ENCODE peak calls at places on chromosomes 6 and 20, in four cellular contexts. H is HepG2, D is H1, I is GM12878. Z is an unnamed sample. For H3K9me3, the result is how much of the 10 kb centered on the place peaks cover.

GRCh38 chr6:21523652-21524051 is 69.9 kb upstream of the SOX4 start:
- DNase-seq in I (no peak), H (no peak), D (no peak), Z (no peak)

GRCh38 chr6:156599977-156600647 is 177.1 kb upstream of the ARID1B start:
- DNase-seq in H (no peak), D (no peak), I (no peak), Z (no peak)

GRCh38 chr6:82217014-82217621 is 30.4 kb downstream of the IBTK start:
- DNase-seq in D (no peak), H (no peak), I (peak), Z (no peak)

GRCh38 chr20:8749986-8750385 is 318.9 kb upstream of the PLCB4 start:
- DNase-seq in H (no peak), I (no peak), D (no peak), Z (no peak)

GRCh38 chr6:18317850-18318249 is 53.5 kb upstream of the DEK start:
- DNase-seq in D (no peak), I (no peak), H (no peak), Z (no peak)

GRCh38 chr6:14743465-14744211 is 502.2 kb upstream of the JARID2 start:
- DNase-seq in H (peak), D (no peak), I (no peak), Z (no peak)

GRCh38 chr6:15250440-15251168 is 4.7 kb downstream of the JARID2 start:
- DNase-seq in I (no peak), D (no peak), H (no peak), Z (no peak)

GRCh38 chr6:130575971-130576370 is 210.2 kb downstream of the TMEM200A start:
- DNase-seq in D (no peak), H (peak), I (peak), Z (no peak)

GRCh38 chr6:36657942-36658544 is 20.5 kb upstream of the CDKN1A start:
- DNase-seq in D (no peak), H (no peak), I (no peak), Z (no peak)

GRCh38 chr6:125067552-125067951 is 86.0 kb upstream of the TPD52L1 start:
- DNase-seq in I (no peak), D (no peak), H (no peak), Z (no peak)

GRCh38 chr6:150314230-150315188 is 54.3 kb upstream of the IYD start:
- DNase-seq in H (no peak), D (no peak), I (no peak), Z (no peak)

GRCh38 chr6:71134929-71135642 is 153.5 kb upstream of the OGFRL1 start:
- DNase-seq in D (no peak), H (peak), I (no peak), Z (no peak)

GRCh38 chr6:20866940-20867630 is 332.8 kb downstream of the CDKAL1 start:
- DNase-seq in I (no peak), D (no peak), H (no peak), Z (no peak)

GRCh38 chr6:107668826-107669474 is 155.2 kb downstream of the SCML4 start:
- DNase-seq in H (no peak), D (no peak), I (peak), Z (no peak)

GRCh38 chr20:25573288-25574251 is 11.8 kb downstream of the NINL start:
- DNase-seq in D (no peak), I (no peak), H (no peak), Z (no peak)

GRCh38 chr6:7629321-7629720 is 39.3 kb downstream of the SNRNP48 start:
- DNase-seq in I (no peak), D (no peak), H (no peak), Z (no peak)

GRCh38 chr6:43938178-43939101 is 168.4 kb downstream of the VEGFA start:
- DNase-seq in I (no peak), H (no peak), D (no peak), Z (no peak)

GRCh38 chr6:159720708-159721107 is 6.6 kb upstream of the WTAP start:
- DNase-seq in H (peak), I (no peak), D (no peak), Z (peak)

GRCh38 chr20:53660078-53660909 is 66.7 kb upstream of the ZNF217 start:
- DNase-seq in I (no peak), D (peak), H (no peak), Z (no peak)

GRCh38 chr6:170172406-170172805 is 118.5 kb downstream of the DLL1 start:
- DNase-seq in I (no peak), H (no peak), D (no peak), Z (no peak)

GRCh38 chr6:43935921-43936320 is 165.9 kb downstream of the VEGFA start:
- DNase-seq in H (no peak), I (no peak), D (no peak), Z (no peak)

GRCh38 chr6:138105880-138106664 is 1.1 kb downstream of the PERP start:
- DNase-seq in H (peak), I (no peak), D (peak), Z (peak)

GRCh38 chr6:170062904-170063220 is 228.0 kb downstream of the DLL1 start:
- DNase-seq in H (no peak), D (no peak), I (no peak), Z (no peak)

GRCh38 chr6:21504790-21505189 is 88.8 kb upstream of the SOX4 start:
- DNase-seq in D (no peak), I (no peak), H (no peak), Z (no peak)

GRCh38 chr20:41599699-41600104 is 18.5 kb downstream of the CHD6 start:
- DNase-seq in H (no peak), I (no peak), D (peak), Z (no peak)

GRCh38 chr20:18314786-18315406 is 26.6 kb downstream of the ZNF133 start:
- DNase-seq in H (no peak), D (no peak), I (no peak), Z (no peak)

GRCh38 chr20:57501461-57502330 is 23.2 kb downstream of the CTCFL start:
- DNase-seq in D (no peak), I (no peak), H (no peak), Z (no peak)

GRCh38 chr6:84652356-84653026 is 111.9 kb downstream of the TBX18 start:
- DNase-seq in D (no peak), H (no peak), I (no peak), Z (no peak)

GRCh38 chr20:38387953-38388352 is 41.7 kb downstream of the LBP start:
- DNase-seq in D (no peak), I (no peak), H (no peak), Z (no peak)

GRCh38 chr6:152595507-152595906 is 41.7 kb downstream of the SYNE1 start:
- DNase-seq in D (no peak), I (no peak), H (peak), Z (no peak)

GRCh38 chr6:154111025-154111424 is 72.0 kb downstream of the OPRM1 start:
- DNase-seq in I (no peak), H (no peak), D (no peak), Z (no peak)

GRCh38 chr6:52522151-52522626 is 54.7 kb downstream of the TRAM2 start:
- DNase-seq in I (no peak), H (no peak), D (no peak), Z (no peak)

GRCh38 chr6:139496654-139497343 is 122.4 kb upstream of the CITED2 start:
- DNase-seq in H (no peak), I (no peak), D (no peak), Z (no peak)

GRCh38 chr6:127539292-127539691 is 20.2 kb upstream of the MTCL3 start:
- DNase-seq in I (no peak), H (no peak), D (no peak), Z (no peak)

GRCh38 chr20:56411759-56412472 is at the start of gene CASS4:
- DNase-seq in D (no peak), H (peak), I (no peak), Z (no peak)

GRCh38 chr6:105515054-105515453 is 112.2 kb upstream of the PREP start:
- DNase-seq in D (no peak), H (no peak), I (no peak), Z (peak)

GRCh38 chr6:129645371-129646139 is 64.4 kb downstream of the ARHGAP18 start:
- DNase-seq in D (no peak), I (no peak), H (peak), Z (no peak)

DNA sequence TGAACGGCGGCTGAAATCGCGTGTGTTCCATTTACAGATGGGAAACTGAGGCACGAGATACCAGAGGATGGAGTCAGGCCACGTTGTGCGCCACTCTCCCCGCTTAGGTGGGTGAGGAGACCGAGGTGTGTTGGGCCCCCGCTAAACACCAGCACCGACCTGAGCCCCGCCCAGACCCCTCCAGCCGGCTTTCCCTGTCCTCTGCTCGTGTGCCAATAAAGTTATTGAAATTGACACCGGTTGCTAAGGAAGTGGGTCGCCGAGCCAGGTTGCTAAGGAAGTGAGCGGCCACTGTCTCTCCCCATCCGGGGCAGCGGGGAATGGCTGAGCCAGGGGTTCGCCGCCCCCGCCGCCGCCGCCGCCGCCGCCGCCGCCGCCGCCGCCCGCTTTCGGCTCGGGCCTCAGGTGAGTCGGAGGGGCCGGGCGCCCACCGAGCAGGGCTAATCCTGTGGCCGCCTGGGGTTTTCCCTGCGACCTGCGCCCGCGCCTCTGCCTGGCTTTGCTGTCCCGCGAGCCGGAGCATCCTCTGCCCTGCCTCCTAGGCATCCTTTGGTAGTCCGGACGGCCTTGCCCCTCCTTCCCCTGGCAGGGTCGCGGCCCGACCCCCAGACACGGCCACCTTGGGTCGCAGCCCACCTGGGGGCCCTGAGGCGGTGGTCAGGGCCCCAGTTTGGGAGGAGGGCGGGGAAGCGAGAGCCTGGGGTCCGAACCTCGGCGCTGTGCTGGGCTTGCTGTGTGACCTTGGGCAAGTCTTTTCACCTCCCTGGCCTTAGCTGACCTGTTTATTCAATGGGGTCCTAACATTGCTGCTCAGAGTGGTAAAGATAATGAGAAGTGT is at the start of gene KIF3B:
- DNase-seq in I (peak), H (peak), D (peak), Z (peak)
- TF ChIP-seq SUZ12 in I (no peak), H (no peak), D (no peak), Z (no peak)

GRCh38 chr6:100453701-100454521 is 10.8 kb downstream of the SIM1 start:
- DNase-seq in H (no peak), I (no peak), D (peak), Z (no peak)
- H3K4me3 ChIP-seq in H (no peak), I (no peak), D (peak), Z (no peak)

DNA sequence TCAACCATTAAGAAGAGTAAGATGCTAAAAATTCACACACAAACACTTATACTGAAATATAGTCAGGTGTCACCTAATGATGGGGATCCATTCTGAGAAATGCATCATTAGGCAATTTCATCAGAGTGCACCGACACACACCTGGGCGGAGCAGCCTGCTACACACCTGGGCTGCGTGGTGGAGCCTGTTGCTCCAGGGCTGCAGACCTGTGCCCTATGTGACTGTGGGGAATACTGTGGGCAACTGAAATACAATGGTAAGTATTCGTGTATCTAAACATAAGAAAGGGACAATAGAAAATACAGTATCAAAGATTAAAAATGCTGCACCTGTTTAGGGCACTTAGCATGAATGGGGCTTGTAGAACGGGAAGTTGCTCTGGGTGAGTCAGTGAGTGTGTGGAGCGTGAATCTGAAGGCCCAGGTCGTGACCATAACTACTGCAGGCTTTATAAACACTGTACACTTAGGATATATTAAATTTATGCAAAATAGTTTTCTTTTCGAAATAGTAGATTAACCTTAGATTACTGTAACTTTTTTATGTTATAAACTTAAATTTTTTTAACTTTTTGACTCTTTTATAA is 124.4 kb upstream of the AFDN start:
- DNase-seq in D (no peak), I (no peak), H (no peak), Z (no peak)
- H3K9me3 ChIP-seq in D (under half), I (under half), H (under half), Z (under half)

DNA sequence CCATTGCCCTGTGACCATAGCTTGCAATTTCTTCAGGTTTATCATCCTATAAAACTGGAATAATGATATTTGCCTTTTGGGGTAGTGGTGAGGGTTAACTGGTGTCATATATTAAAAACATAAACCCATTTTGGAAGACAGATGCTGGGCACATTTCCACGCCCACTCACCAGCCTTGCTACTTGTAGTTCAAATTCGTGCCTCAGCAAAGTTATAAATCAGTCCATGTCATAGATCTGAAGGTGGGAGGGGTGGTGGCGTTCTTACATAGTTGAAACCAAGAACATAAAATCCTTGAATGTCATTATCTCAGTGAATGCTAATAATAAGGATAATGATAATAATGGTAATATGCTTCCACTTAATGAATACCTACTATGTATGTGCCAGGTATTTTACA is 9.4 kb upstream of the ELMO2 start:
- DNase-seq in I (no peak), H (no peak), D (no peak), Z (no peak)
- TF ChIP-seq SUZ12 in I (no peak), H (no peak), D (no peak), Z (no peak)

GRCh38 chr6:134435814-134436280 is 117.9 kb upstream of the SGK1 start:
- DNase-seq in H (no peak), I (no peak), D (no peak), Z (no peak)
- H3K4me3 ChIP-seq in H (no peak), I (peak), D (no peak), Z (no peak)

GRCh38 chr20:44350567-44350966 is 4.9 kb upstream of the HNF4A start:
- DNase-seq in H (no peak), D (no peak), I (no peak), Z (no peak)
- H3K9me3 ChIP-seq in H (under half), D (under half), I (under half), Z (under half)

DNA sequence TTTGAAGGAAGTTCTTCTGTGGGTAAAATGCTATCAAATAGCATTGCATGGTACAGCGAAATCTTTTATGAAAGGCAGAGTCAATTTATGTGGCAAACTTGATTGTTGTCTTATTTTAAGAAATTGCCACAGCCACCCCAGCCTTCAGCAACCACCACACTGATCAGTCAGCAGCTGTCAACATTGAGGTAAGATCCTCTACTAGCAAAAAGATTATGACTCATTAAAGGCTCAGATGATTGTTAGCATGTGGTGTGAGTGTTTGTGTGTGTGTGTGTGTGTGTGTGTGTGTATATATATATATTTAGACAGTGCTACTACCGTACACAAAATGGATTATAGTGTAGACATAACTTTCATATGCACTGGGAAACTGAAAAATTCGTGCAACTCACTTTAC is 27.8 kb downstream of the LRRN4 start:
- DNase-seq in D (no peak), I (no peak), H (no peak), Z (no peak)
- TF ChIP-seq SUZ12 in D (no peak), I (no peak), H (no peak), Z (no peak)

DNA sequence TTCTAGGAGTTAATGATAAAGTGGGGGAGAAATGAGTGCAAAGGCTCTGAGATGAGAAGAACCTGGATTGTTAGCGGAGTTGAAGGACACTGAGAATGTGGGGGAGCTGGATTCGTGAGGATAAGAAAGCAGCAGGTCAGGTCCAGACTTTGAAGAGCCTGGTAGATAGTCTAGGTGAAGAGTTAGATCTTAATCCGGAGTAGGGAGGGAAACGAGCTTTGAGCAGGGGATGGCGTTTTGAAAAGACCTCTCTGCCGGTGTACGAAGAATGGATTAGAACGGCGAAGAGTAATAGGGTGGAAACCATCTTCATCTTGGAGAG is 487 bp upstream of the PHF20 start:
- DNase-seq in I (no peak), H (no peak), D (no peak), Z (no peak)
- H3K4me3 ChIP-seq in I (no peak), H (peak), D (no peak), Z (no peak)

GRCh38 chr6:167982063-167982462 is 15.4 kb upstream of the KIF25 start:
- DNase-seq in D (no peak), H (no peak), I (no peak), Z (no peak)

GRCh38 chr6:167987396-167987795 is 10.1 kb upstream of the KIF25 start:
- DNase-seq in I (no peak), H (no peak), D (peak), Z (no peak)

GRCh38 chr6:167985911-167986595 is 11.4 kb upstream of the KIF25 start:
- DNase-seq in H (no peak), D (peak), I (no peak), Z (no peak)

GRCh38 chr6:167985205-167985604 is 12.3 kb upstream of the KIF25 start:
- DNase-seq in I (no peak), H (no peak), D (peak), Z (no peak)

DNA sequence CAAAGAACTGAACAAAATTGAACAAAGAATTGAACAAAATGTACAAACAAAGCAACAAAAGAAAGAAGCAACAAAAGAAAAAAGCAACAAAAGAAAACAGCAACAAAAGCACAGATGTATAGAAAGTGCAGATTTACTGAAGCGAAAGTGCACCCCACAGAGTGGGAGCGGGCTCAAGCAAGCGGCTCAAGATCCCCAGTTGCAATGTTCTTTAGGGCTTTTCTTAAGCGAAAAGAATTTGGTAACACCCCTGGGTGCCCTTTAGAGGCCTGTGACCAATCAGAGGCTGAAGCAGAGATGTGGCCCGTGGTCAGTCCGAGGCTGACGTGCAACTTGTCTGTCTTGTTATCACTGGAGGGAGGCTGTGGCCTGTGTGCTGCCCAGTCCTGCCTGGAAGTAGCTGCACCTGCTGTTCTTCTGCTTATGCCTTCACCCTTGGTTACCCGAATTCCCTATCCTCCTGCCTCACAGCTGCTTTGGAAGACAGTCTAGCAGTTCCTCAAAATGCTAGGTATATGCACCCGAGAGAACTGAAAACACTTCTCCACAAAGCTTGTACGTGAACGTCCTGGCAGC is 13.2 kb upstream of the KIF25 start:
- DNase-seq in I (no peak), D (peak), H (no peak), Z (no peak)
- H3K9me3 ChIP-seq in I (under half), D (under half), H (under half), Z (under half)

GRCh38 chr20:760751-761417 is 7.4 kb downstream of the SLC52A3 start:
- DNase-seq in D (peak), I (no peak), H (peak), Z (peak)
- TF ChIP-seq SUZ12 in D (no peak), I (no peak), H (no peak), Z (no peak)

Z was measured in NT2/D1.